ENCODE peak calls at places on chromosomes 3 and 15, in five cellular contexts. X is Peyer's patch; Y is GM13976; M is CD8-positive, alpha-beta T cell; Z is A673. V is an unnamed sample.

GRCh38 chr3:113002676-113003075 is 11.9 kb downstream of the GTPBP8 start:
- DNase-seq in Y (no peak), M (no peak), X (no peak), Z (no peak), V (no peak)

GRCh38 chr3:64141476-64141875 is 83.8 kb downstream of the PRICKLE2 start:
- DNase-seq in M (no peak), Y (no peak), X (no peak), Z (no peak), V (no peak)

GRCh38 chr15:65264877-65265430 is 21.7 kb downstream of the PARP16 start:
- DNase-seq in Z (no peak), M (no peak), X (no peak), Y (no peak), V (no peak)

GRCh38 chr3:154164387-154164786 is 43.2 kb downstream of the ARHGEF26 start:
- DNase-seq in Z (no peak), X (no peak), M (no peak), Y (no peak), V (no peak)

GRCh38 chr15:70400766-70401541 is 303.2 kb upstream of the TLE3 start:
- DNase-seq in Y (no peak), M (no peak), Z (peak), X (no peak), V (no peak)

GRCh38 chr3:42443819-42444436 is 33.5 kb upstream of the LYZL4 start:
- DNase-seq in Y (peak), X (peak), Z (peak), M (peak), V (peak)

GRCh38 chr3:44114142-44114541 is 127.5 kb upstream of the TOPAZ1 start:
- DNase-seq in Y (peak), M (no peak), Z (peak), X (peak), V (peak)

GRCh38 chr3:197600796-197601565 is 45.2 kb upstream of the BDH1 start:
- DNase-seq in Z (no peak), Y (peak), X (no peak), M (no peak), V (no peak)

GRCh38 chr3:62110801-62111200 is 262.5 kb downstream of the FEZF2 start:
- DNase-seq in Y (no peak), Z (no peak), M (no peak), X (no peak), V (no peak)

GRCh38 chr3:62113092-62113491 is 260.3 kb downstream of the FEZF2 start:
- DNase-seq in X (no peak), Z (no peak), Y (no peak), M (no peak), V (no peak)

GRCh38 chr3:62109534-62109933 is 263.8 kb downstream of the FEZF2 start:
- DNase-seq in X (no peak), Z (peak), M (no peak), Y (no peak), V (no peak)
- TF ChIP-seq CTCF in X (no peak), Z (no peak), M (no peak), Y (no peak), V (no peak)

GRCh38 chr15:91196768-91197167 is 96.7 kb downstream of the SV2B start:
- DNase-seq in Z (no peak), Y (no peak), M (no peak), X (no peak), V (no peak)
- TF ChIP-seq CTCF in Z (no peak), Y (no peak), M (no peak), X (no peak), V (no peak)

GRCh38 chr3:132730891-132731580 is 8.8 kb upstream of the NPHP3 start:
- DNase-seq in M (no peak), Z (peak), X (no peak), Y (peak), V (no peak)
- TF ChIP-seq CTCF in M (no peak), Z (peak), X (peak), Y (peak), V (peak)

GRCh38 chr3:190225186-190225692 is 97.0 kb downstream of the CLDN1 start:
- DNase-seq in Y (no peak), X (no peak), Z (peak), M (no peak), V (peak)
- TF ChIP-seq CTCF in Y (peak), X (peak), Z (peak), M (peak), V (peak)

GRCh38 chr3:39724233-39724846 is 85.1 kb upstream of the MYRIP start:
- DNase-seq in M (no peak), Z (no peak), Y (no peak), X (no peak), V (no peak)
- TF ChIP-seq CTCF in M (no peak), Z (peak), Y (no peak), X (peak), V (no peak)

GRCh38 chr3:136070334-136070733 is 104.8 kb downstream of the PPP2R3A start:
- DNase-seq in Y (no peak), X (no peak), Z (no peak), M (no peak), V (no peak)

GRCh38 chr3:136069933-136070332 is 104.4 kb downstream of the PPP2R3A start:
- DNase-seq in M (no peak), Z (no peak), X (no peak), Y (no peak), V (no peak)

GRCh38 chr3:136068708-136069107 is 103.2 kb downstream of the PPP2R3A start:
- DNase-seq in Y (no peak), X (no peak), M (no peak), Z (no peak), V (no peak)

GRCh38 chr3:136074546-136074945 is 109.0 kb downstream of the PPP2R3A start:
- DNase-seq in M (no peak), X (no peak), Y (no peak), Z (no peak), V (no peak)

DNA sequence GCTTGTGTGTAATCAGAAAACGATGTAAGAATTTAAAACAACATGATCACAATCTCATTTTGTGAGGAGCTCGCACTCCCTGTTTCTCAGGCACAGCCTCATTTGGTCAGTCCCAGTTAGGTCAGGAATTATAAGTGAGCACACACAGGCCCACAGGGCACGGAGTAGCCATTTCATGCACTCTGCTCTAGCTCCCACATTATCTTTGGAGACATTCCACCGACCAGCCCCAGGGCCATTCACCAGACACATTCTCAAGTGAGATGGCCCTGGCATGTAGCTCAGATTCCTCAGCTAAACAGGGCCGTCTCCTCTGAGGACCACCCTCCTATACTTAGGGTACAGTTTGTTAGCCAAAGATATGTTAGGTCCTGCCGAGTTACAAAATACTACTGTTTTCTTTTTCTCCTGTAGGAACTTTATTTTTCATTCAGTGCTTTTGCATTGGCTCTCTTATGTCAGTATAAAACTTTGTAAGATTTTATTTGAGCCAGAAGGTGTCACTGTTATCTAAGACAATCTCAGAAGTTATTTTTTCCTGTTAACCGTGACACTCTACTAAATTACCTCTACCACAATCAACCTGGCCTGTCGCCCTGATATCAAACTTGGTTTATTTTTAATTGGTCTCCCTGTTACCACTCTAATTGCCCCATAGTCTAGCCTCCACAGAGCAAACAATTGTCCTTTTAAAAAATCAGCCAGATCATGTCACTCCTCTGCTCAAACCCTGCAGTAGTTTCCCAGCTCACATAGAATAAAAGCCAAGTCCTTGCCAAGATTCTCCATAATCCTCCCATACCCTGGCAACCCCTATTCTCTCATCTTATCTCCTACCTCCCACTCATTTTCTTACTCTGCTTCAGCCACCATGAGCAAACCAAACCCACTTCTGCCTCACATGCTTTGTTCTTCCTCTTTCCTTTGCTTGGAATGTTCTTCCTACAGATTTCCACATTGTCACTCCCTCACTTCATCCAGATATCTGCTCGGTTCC is 105.7 kb downstream of the PPP2R3A start:
- DNase-seq in X (no peak), Y (no peak), M (no peak), Z (peak), V (no peak)
- TF ChIP-seq CTCF in X (peak), Y (no peak), M (no peak), Z (peak), V (no peak)

GRCh38 chr3:46717447-46718231 is at the start of gene PRSS50:
- DNase-seq in M (no peak), Y (peak), Z (no peak), X (peak), V (peak)
- TF ChIP-seq CTCF in M (no peak), Y (peak), Z (no peak), X (no peak), V (peak)

GRCh38 chr3:36871379-36872126 is 73.3 kb downstream of the TRANK1 start:
- DNase-seq in Y (no peak), M (no peak), X (no peak), Z (peak), V (no peak)
- TF ChIP-seq CTCF in Y (no peak), M (no peak), X (no peak), Z (peak), V (no peak)

GRCh38 chr15:84871428-84871985 is 13.0 kb upstream of the SLC28A1 start:
- DNase-seq in M (no peak), Z (no peak), Y (no peak), X (no peak), V (no peak)
- TF ChIP-seq CTCF in M (no peak), Z (no peak), Y (no peak), X (no peak), V (no peak)